ENCODE peak calls at places on chromosomes 7 and 10, in seven cellular contexts. A is psoas muscle, H is IMR-90, Z is A549, Q is transverse colon, Y is left ventricle myocardium inferior, K is cardiac muscle cell. B is an unnamed sample.
A peak's percentile ranks its signal among the peaks of the same experiment; 100 is the strongest.

GRCh38 chr7:105831824-105832535 is 44.4 kb downstream of the ATXN7L1 start:
- DNase-seq in H (peak; percentile 56), K (no peak), A (no peak), Z (no peak), Y (no peak), Q (no peak), B (no peak)

GRCh38 chr10:104259999-104260774 is 5.5 kb downstream of the GSTO1 start:
- DNase-seq in K (peak; percentile 45), H (peak; percentile 35), Q (no peak), Z (no peak), A (no peak), Y (no peak), B (no peak)

GRCh38 chr10:70773965-70774809 is 11.0 kb downstream of the TBATA start:
- DNase-seq in Z (no peak), Q (no peak), A (no peak), K (no peak), H (no peak), Y (no peak), B (no peak)

GRCh38 chr7:104207731-104208420 is at the start of gene ORC5:
- DNase-seq in A (peak; percentile 84), Z (peak; percentile 84), Q (peak; percentile 78), H (peak; percentile 80), Y (peak; percentile 69), K (peak; percentile 90), B (peak; percentile 88)

GRCh38 chr10:68553138-68553537 is 7.0 kb upstream of the TET1 start:
- DNase-seq in H (no peak), Q (no peak), Y (no peak), K (no peak), A (no peak), Z (no peak), B (no peak)

GRCh38 chr10:44352316-44353127 is 32.4 kb downstream of the CXCL12 start:
- DNase-seq in H (peak; percentile 80), A (peak; percentile 56), K (no peak), Y (peak; percentile 76), Q (peak; percentile 31), Z (no peak), B (no peak)

GRCh38 chr7:47786557-47787248 is 161.6 kb downstream of the PKD1L1 start:
- DNase-seq in A (peak; percentile 57), K (no peak), H (peak; percentile 99), Q (peak; percentile 28), Z (peak; percentile 90), Y (peak; percentile 20), B (peak; percentile 90)

GRCh38 chr10:131815366-131816156 is 85.2 kb upstream of the PPP2R2D start:
- DNase-seq in Q (no peak), H (no peak), K (no peak), A (no peak), Y (no peak), Z (no peak), B (no peak)

GRCh38 chr7:143360788-143361551 is 1.5 kb downstream of the FAM131B start:
- DNase-seq in Y (no peak), A (no peak), Z (no peak), H (no peak), Q (no peak), K (no peak), B (no peak)

GRCh38 chr7:3561908-3562307 is 260.9 kb downstream of the SDK1 start:
- DNase-seq in Z (no peak), Q (peak; percentile 35), H (no peak), K (no peak), Y (no peak), A (no peak), B (no peak)

GRCh38 chr7:117807688-117808087 is 65.6 kb downstream of the CTTNBP2 start:
- DNase-seq in Z (no peak), K (no peak), H (no peak), A (no peak), Q (no peak), Y (no peak), B (no peak)

GRCh38 chr10:7408003-7408493 is 2.8 kb downstream of the SFMBT2 start:
- DNase-seq in Z (no peak), K (peak; percentile 43), Y (peak; percentile 60), Q (peak; percentile 48), H (no peak), A (peak; percentile 64), B (no peak)

GRCh38 chr7:33716581-33717477 is 188.5 kb upstream of the BMPER start:
- DNase-seq in Q (no peak), H (peak; percentile 66), K (peak; percentile 71), Z (peak; percentile 14), Y (no peak), A (no peak), B (peak; percentile 30)

GRCh38 chr7:116766881-116767280 is 94.9 kb downstream of the MET start:
- DNase-seq in H (no peak), K (no peak), Z (no peak), Q (no peak), Y (no peak), A (no peak), B (no peak)

GRCh38 chr7:19403691-19404090 is 258.5 kb upstream of the FERD3L start:
- DNase-seq in K (no peak), H (peak; percentile 32), Y (no peak), Q (no peak), A (no peak), Z (no peak), B (no peak)

GRCh38 chr10:28533315-28533564 is 322 bp downstream of the WAC start:
- DNase-seq in A (no peak), H (no peak), Z (no peak), Q (no peak), K (no peak), Y (no peak), B (no peak)

GRCh38 chr10:93775330-93775729 is 17.6 kb downstream of the LGI1 start:
- DNase-seq in A (no peak), Y (no peak), Q (no peak), H (no peak), Z (no peak), K (no peak), B (no peak)

GRCh38 chr10:20535846-20536245 is 361.3 kb downstream of the NEBL start:
- DNase-seq in H (no peak), Y (no peak), Z (no peak), K (no peak), A (no peak), Q (no peak), B (no peak)

GRCh38 chr10:72831696-72832355 is 61.7 kb upstream of the OIT3 start:
- DNase-seq in Y (no peak), H (peak; percentile 26), Q (no peak), Z (no peak), K (no peak), A (no peak), B (no peak)

GRCh38 chr7:159035571-159036073 is 109.0 kb downstream of the VIPR2 start:
- DNase-seq in Z (no peak), H (no peak), Y (no peak), K (no peak), Q (no peak), A (no peak), B (no peak)

GRCh38 chr10:88974446-88975376 is 15.9 kb upstream of the FAS start:
- DNase-seq in Q (no peak), A (no peak), Y (no peak), K (no peak), Z (no peak), H (peak; percentile 44), B (no peak)

GRCh38 chr10:98463976-98464754 is 17.4 kb upstream of the HPS1 start:
- DNase-seq in A (no peak), Q (no peak), Y (no peak), K (no peak), H (peak; percentile 12), Z (no peak), B (no peak)

GRCh38 chr7:129298268-129298893 is 73.6 kb downstream of the AHCYL2 start:
- DNase-seq in K (peak; percentile 59), Z (peak; percentile 59), A (peak; percentile 25), H (peak; percentile 51), Q (peak; percentile 46), Y (no peak), B (peak; percentile 43)

DNA sequence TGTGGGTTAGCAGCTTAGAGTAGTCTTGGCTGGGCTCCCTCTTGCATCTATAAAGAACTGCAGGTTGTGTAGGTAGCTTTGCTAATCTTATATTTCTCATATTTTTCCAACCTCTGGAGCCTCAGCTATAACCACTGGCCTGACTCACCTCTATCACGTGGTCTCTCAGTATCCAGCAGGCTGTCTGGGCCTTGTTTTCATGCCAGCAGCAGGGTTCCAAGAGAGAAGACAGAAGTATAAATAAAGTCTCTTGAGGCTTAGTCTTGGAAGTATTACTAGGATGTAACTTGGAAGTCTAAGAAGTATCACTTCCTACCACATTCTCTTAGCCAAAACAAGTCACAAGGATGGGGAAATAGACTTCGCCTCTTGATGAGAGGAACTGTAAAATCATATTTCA is 73.3 kb downstream of the WIPF3 start:
- DNase-seq in H (peak; percentile 21), Q (no peak), Y (no peak), Z (no peak), A (peak; percentile 46), K (no peak), B (no peak)
- H3K27ac ChIP-seq in H (no peak overlapping the region), Q (no peak overlapping the region), Y (no peak overlapping the region), Z (no peak overlapping the region), A (peak overlapping the region; percentile 6), K (no peak overlapping the region), B (no peak overlapping the region)

GRCh38 chr10:51881213-51881612 is 181.8 kb upstream of the CSTF2T start:
- DNase-seq in Y (no peak), A (no peak), H (no peak), Z (no peak), K (no peak), Q (no peak), B (no peak)
- TF ChIP-seq CTCF in Y (no peak), A (no peak), H (no peak), Z (no peak), K (no peak), Q (no peak), B (no peak)

GRCh38 chr7:99325597-99326407 is at the start of gene ARPC1A:
- DNase-seq in A (peak; percentile 92), Z (peak; percentile 91), K (peak; percentile 96), Q (peak; percentile 94), Y (peak; percentile 90), H (peak; percentile 91), B (peak; percentile 96)

GRCh38 chr7:99326408-99326782 is 697 bp downstream of the ARPC1A start:
- DNase-seq in K (no peak), A (no peak), Q (no peak), H (no peak), Y (no peak), Z (no peak), B (no peak)

GRCh38 chr7:99324966-99325596 is 617 bp upstream of the ARPC1A start:
- DNase-seq in Y (no peak), Q (no peak), Z (no peak), A (peak; percentile 17), K (no peak), H (no peak), B (no peak)

GRCh38 chr7:99331002-99331401 is 5.3 kb downstream of the ARPC1A start:
- DNase-seq in Q (no peak), K (no peak), Z (no peak), H (no peak), A (no peak), Y (no peak), B (no peak)
- H3K27ac ChIP-seq in Q (peak overlapping the region; percentile 80), K (peak overlapping the region; percentile 98), Z (peak overlapping the region; percentile 76), H (peak overlapping the region; percentile 63), A (peak overlapping the region; percentile 39), Y (peak overlapping the region; percentile 97), B (peak overlapping the region; percentile 97)

DNA sequence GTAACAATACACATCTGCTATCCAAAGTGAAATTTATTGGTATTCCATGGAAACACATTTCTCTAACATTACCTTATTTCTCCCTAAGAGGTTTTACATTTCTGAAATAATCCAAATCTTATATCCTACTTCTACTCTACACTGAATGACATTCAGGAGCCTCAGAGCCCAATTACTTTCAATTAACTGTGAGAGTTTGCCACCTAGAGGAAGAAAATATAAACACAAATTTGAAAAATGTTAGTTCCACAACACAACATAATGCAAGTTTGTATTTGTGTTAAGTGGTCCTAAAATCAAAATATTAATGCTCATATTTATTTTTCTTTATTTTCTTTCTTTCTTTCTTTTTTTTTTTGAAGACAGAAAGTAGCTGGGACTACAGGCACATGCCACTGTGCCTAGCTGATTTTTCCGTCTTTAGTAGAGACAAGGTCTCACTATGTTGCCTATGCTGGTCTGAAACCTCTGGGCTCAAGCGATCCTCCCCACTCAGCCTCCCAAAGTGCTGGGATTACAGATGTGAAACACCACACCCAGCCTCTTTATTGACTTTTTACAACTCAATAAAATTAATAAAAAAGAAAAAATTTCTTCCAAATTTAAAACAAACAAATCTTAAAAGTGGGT is 46.0 kb downstream of the ATAD1 start:
- DNase-seq in Q (no peak), H (peak; percentile 20), Z (peak; percentile 21), K (peak; percentile 38), Y (no peak), A (no peak), B (peak; percentile 24)
- TF ChIP-seq CTCF in Q (peak; percentile 63), H (peak; percentile 45), Z (peak; percentile 70), K (peak; percentile 48), Y (peak; percentile 66), A (peak; percentile 49), B (peak; percentile 61)

B was measured in RWPE1.